ENCODE peak calls at places on chromosomes 12 and 14, in six cellular contexts. D, L, W, K, P and V are unnamed samples. For H3K36me3, the result is how much of the 10 kb centered on the place peaks cover.

GRCh38 chr14:92663049-92663448 is 85.4 kb downstream of the LGMN start:
- DNase-seq in D (no peak), L (no peak), W (no peak), K (no peak), P (peak), V (no peak)

GRCh38 chr14:71437870-71438269 is 494.4 kb upstream of the RGS6 start:
- DNase-seq in D (no peak), L (no peak), W (no peak), K (no peak), P (peak), V (no peak)

GRCh38 chr12:10191865-10192264 is 13.0 kb downstream of the TMEM52B start:
- DNase-seq in D (no peak), L (no peak), W (no peak), K (no peak), P (peak), V (no peak)

GRCh38 chr14:104688755-104689619 is at the start of gene INF2:
- DNase-seq in D (peak), L (no peak), W (no peak), K (no peak), P (peak), V (no peak)

GRCh38 chr14:65211341-65211987 is 109.1 kb upstream of the MAX start:
- DNase-seq in D (no peak), L (no peak), W (no peak), K (peak), P (peak), V (no peak)

GRCh38 chr14:38404100-38404541 is 148.2 kb upstream of the CLEC14A start:
- DNase-seq in D (no peak), L (no peak), W (no peak), K (no peak), P (peak), V (no peak)

GRCh38 chr14:31939934-31940333 is 137.2 kb upstream of the ARHGAP5 start:
- DNase-seq in D (no peak), L (no peak), W (no peak), K (no peak), P (no peak), V (no peak)

GRCh38 chr12:120771097-120771496 is 45.5 kb downstream of the ACADS start:
- DNase-seq in D (no peak), L (no peak), W (no peak), K (no peak), P (no peak), V (no peak)

GRCh38 chr12:130636370-130636769 is 79.7 kb downstream of the RIMBP2 start:
- DNase-seq in D (no peak), L (no peak), W (no peak), K (no peak), P (no peak), V (no peak)

GRCh38 chr12:115440438-115440837 is 756.5 kb upstream of the TBX3 start:
- DNase-seq in D (peak), L (no peak), W (no peak), K (peak), P (peak), V (no peak)

GRCh38 chr12:21941522-21942376 is 523 bp upstream of the ABCC9 start:
- DNase-seq in D (no peak), L (peak), W (peak), K (peak), P (peak), V (no peak)

GRCh38 chr14:87001333-87001732 is 991.6 kb downstream of the GALC start:
- DNase-seq in D (no peak), L (no peak), W (no peak), K (no peak), P (no peak), V (no peak)

GRCh38 chr14:22084393-22085281 is 411.0 kb upstream of the OR4E1 start:
- DNase-seq in D (no peak), L (no peak), W (peak), K (peak), P (peak), V (peak)

GRCh38 chr12:88371416-88372183 is 208.7 kb downstream of the KITLG start:
- DNase-seq in D (no peak), L (no peak), W (peak), K (peak), P (no peak), V (no peak)

GRCh38 chr14:76762617-76763361 is 1.5 kb downstream of the VASH1 start:
- DNase-seq in D (no peak), L (peak), W (no peak), K (no peak), P (no peak), V (no peak)

GRCh38 chr12:13450231-13451080 is 253.9 kb downstream of the EMP1 start:
- DNase-seq in D (no peak), L (no peak), W (no peak), K (no peak), P (no peak), V (no peak)

GRCh38 chr14:61258985-61259384 is 22.2 kb downstream of the TMEM30B start:
- DNase-seq in D (no peak), L (no peak), W (no peak), K (no peak), P (peak), V (no peak)

GRCh38 chr12:41531147-41531829 is 343.2 kb downstream of the PDZRN4 start:
- DNase-seq in D (peak), L (peak), W (peak), K (no peak), P (peak), V (no peak)

GRCh38 chr12:97535582-97535981 is 73.0 kb downstream of the RMST start:
- DNase-seq in D (no peak), L (no peak), W (no peak), K (no peak), P (no peak), V (no peak)

GRCh38 chr14:22973217-22974032 is 8.9 kb downstream of the AJUBA start:
- DNase-seq in D (no peak), L (no peak), W (peak), K (peak), P (peak), V (no peak)

GRCh38 chr12:82383930-82384513 is 25.7 kb downstream of the METTL25 start:
- DNase-seq in D (no peak), L (no peak), W (no peak), K (peak), P (peak), V (no peak)

GRCh38 chr12:13749380-13749779 is 232.0 kb downstream of the GRIN2B start:
- DNase-seq in D (no peak), L (no peak), W (no peak), K (no peak), P (no peak), V (no peak)

GRCh38 chr12:132484183-132484890 is 5.6 kb upstream of the FBRSL1 start:
- DNase-seq in D (no peak), L (no peak), W (no peak), K (no peak), P (no peak), V (no peak)

GRCh38 chr14:100605706-100606686 is 18.8 kb upstream of the BEGAIN start:
- DNase-seq in D (peak), L (peak), W (no peak), K (no peak), P (peak), V (no peak)

GRCh38 chr14:44418856-44419255 is 88.2 kb downstream of the FSCB start:
- DNase-seq in D (no peak), L (no peak), W (no peak), K (no peak), P (no peak), V (no peak)

GRCh38 chr12:68559984-68560822 is 50.5 kb upstream of the RAP1B start:
- DNase-seq in D (no peak), L (no peak), W (peak), K (peak), P (peak), V (no peak)

GRCh38 chr14:23399136-23399535 is 8.9 kb downstream of the MYH6 start:
- DNase-seq in D (no peak), L (no peak), W (no peak), K (no peak), P (no peak), V (no peak)

DNA sequence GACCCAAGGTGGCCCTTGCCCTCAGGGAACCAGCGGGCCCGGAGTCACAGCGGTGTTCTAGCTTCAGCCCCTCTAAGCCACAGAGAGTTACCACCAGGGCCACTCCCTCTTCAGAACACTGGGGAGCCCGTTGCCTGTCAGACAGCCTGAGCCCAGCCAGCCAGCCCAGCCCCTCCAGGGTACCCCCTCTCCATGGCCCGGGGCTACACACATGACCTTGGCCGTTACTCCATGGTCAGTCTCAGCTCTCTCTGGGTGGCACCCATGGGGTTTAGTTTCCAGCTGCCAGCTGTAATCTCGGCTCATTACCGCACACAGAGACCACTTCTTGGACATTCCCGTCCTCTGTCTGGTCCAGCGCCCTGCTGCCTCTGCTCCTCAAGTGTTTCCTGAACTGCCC is 35.0 kb downstream of the PPP2R5C start:
- DNase-seq in D (no peak), L (no peak), W (no peak), K (no peak), P (no peak), V (no peak)
- H3K27ac ChIP-seq in D (no peak), L (no peak), W (no peak), K (no peak), P (no peak), V (no peak)

DNA sequence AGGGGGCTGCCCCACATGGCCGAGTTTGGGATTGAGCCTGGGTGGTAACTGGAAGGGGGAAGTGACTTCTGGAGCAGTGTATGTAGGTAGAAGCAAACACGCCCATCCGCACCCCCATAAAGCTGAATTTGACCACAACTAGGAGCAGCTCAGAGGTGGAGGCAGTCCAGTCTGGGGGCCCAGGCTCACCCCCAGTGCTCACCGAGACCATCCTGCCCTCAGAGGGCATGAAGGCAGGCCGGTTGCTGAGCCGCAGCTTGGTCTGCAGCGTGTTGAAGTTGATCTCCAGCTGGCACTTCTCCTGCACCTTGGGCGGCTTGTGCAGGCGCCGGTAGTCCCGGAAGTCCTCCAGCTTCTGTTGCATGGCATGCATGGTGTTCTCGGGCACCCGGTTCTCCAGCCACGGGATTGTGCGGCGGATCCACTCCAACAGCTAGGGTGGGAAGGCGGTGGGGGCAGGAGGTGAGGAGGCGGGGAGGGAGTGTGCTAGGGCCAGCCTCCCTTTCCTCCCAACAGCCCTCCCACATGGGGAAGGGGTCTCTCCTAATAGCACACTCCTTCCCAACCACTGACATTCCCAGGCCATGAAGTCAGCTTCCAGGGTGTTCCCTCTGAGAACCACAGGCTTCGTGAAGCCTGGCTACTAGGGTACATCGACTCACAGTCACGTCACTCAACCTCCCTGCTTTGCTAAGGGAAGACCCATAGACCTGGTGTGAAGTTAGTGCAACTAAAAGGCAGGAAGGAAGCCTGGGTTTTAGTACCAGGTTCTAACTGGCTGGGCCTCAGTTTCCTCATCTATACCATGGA is 87.0 kb downstream of the ACTN1 start:
- DNase-seq in D (peak), L (peak), W (no peak), K (peak), P (peak), V (no peak)
- H3K36me3 ChIP-seq in D (under half), L (under half), W (under half), K (half or more), P (half or more), V (under half)

GRCh38 chr14:96260341-96260821 is 4.4 kb downstream of the BDKRB1 start:
- DNase-seq in D (no peak), L (no peak), W (no peak), K (no peak), P (peak), V (no peak)

GRCh38 chr14:96263347-96264199 is 7.6 kb downstream of the BDKRB1 start:
- DNase-seq in D (no peak), L (no peak), W (no peak), K (no peak), P (peak), V (no peak)

GRCh38 chr14:96264200-96264553 is 8.2 kb downstream of the BDKRB1 start:
- DNase-seq in D (no peak), L (no peak), W (no peak), K (no peak), P (no peak), V (no peak)

GRCh38 chr14:96261772-96262485 is 5.9 kb downstream of the BDKRB1 start:
- DNase-seq in D (no peak), L (no peak), W (no peak), K (no peak), P (peak), V (no peak)

DNA sequence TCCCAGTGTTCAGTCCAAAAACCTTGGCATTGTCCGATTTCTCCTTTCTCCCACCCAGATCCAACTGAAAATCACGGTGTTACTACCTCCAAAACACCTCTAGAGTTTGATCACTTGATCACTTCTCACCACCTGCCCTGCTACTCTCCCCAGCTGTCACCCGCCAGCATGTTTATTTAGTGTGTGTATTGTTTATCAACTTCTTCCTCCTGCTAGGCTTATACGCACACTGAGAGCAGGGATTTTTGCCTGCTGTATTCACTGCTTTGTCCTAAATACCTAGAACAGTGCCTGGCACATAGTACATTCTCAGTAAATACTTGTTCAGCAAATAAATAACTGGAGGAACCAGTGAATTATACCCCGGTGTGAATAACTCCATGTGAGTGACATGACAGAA is 5.0 kb downstream of the BDKRB1 start:
- DNase-seq in D (no peak), L (no peak), W (no peak), K (no peak), P (peak), V (no peak)
- H3K27ac ChIP-seq in D (no peak), L (no peak), W (no peak), K (no peak), P (peak), V (no peak)

GRCh38 chr12:48826209-48826855 is 8.0 kb downstream of the CACNB3 start:
- DNase-seq in D (no peak), L (no peak), W (no peak), K (no peak), P (no peak), V (no peak)
- H3K36me3 ChIP-seq in D (under half), L (under half), W (under half), K (half or more), P (half or more), V (under half)

DNA sequence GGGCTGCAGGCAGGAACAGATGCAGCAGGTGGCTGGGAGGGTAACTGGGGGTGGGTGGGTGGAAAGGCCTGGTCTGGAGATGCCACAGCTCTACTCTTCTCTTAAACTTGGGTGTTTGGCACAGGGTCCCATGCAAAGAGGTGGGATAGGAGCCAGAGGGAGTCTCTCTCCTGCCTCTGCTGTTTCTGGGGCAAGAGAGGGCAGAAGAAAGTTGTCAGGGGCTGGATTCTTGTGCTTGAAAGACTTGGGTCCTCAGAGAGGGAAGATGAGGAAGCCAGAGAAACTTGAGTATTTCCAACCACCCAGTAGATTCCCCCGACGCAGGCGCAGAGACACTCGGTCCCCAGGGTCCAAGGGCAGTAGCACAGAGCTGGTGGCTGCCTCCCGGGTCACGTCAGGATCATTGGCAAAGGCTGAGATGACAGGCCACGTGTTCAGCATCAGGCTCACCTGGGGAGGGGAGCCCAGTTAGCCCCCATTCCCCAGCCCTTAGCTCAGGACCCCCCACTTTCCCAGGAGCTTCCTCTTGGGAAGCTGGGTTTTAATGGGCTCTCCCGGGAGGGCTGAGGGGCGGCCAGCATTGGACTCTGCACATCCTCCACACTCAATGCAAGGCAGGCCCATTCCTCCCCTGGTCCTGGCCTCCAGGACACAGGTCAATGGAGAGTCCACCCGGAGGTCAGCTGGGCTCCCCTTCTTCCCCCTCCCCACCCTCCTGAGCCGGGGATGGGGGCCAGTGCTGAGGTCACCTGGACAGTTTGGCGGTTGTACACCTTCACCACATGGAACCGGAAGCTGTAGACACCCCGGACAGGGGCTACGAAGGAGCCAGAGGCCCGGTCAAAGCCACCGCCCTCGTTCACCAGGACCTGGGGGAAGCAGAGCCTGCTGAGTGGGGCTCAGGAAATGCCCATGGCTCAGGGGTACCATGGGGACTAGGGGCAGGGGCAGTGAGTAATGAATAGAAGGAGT is 1.6 kb downstream of the CBLN3 start:
- DNase-seq in D (peak), L (no peak), W (no peak), K (no peak), P (no peak), V (no peak)
- H3K27ac ChIP-seq in D (peak), L (no peak), W (peak), K (no peak), P (no peak), V (peak)

GRCh38 chr12:124469193-124469888 is 98.1 kb downstream of the NCOR2 start:
- DNase-seq in D (no peak), L (no peak), W (no peak), K (no peak), P (no peak), V (no peak)

GRCh38 chr12:124472690-124473279 is 94.6 kb downstream of the NCOR2 start:
- DNase-seq in D (no peak), L (no peak), W (no peak), K (no peak), P (no peak), V (no peak)

GRCh38 chr12:124470806-124471205 is 96.6 kb downstream of the NCOR2 start:
- DNase-seq in D (no peak), L (no peak), W (no peak), K (no peak), P (no peak), V (no peak)

GRCh38 chr12:124470139-124470538 is 97.3 kb downstream of the NCOR2 start:
- DNase-seq in D (no peak), L (no peak), W (no peak), K (no peak), P (no peak), V (no peak)

GRCh38 chr12:124471828-124472227 is 95.6 kb downstream of the NCOR2 start:
- DNase-seq in D (no peak), L (no peak), W (no peak), K (no peak), P (no peak), V (no peak)
- H3K36me3 ChIP-seq in D (under half), L (under half), W (under half), K (under half), P (half or more), V (under half)

DNA sequence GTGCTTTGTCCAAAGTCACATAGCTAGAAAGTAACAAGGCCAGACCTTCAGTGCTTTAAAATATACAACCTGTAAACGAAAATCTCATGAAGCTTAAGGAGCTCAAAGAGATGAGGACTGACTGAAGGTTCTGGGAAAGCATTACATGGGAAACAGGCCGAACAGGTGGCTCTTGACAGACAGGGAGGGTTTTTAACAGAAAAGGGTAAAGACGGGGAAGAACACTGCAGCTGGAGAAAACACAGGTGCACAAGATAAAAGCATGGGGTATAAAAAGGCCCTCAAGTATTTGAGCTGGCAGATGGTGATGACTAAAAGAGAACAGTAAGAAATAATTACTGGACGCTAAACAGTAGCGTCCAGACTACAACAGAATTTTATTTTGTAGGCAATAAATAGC is 257.2 kb downstream of the NELL2 start:
- DNase-seq in D (no peak), L (no peak), W (no peak), K (no peak), P (no peak), V (no peak)
- H3K27ac ChIP-seq in D (no peak), L (no peak), W (no peak), K (no peak), P (no peak), V (no peak)

DNA sequence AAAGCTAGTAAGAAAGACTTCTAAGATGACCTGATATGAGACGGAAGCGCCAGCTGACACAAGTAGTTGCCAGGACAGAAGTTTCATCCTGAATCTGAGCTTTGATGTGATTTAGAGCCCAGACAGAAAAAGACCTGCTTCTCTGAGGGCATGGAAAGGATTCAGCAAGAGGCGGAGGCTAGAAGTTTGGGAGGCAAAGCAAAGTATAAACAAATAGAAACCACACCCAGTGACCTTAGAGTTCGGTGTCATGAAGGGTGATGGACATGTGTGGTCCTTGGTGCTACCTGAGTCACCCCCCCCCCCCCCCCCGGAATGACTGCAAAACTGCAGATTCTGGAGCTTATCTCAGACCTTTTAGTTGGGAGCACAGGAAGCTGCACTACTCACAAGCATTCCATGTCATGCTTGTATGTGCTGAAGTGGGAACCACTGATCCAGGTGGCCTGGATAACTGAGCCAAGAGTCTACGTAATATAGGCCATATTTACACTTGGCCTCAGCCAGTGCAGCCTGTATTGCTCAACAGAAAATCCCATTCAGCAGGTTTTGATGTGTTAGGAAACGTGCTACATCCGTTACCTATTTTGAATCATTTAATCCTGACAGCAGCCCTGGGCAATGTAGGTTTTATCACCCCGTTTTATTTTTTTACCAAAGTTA is 191.4 kb downstream of the ANO6 start:
- DNase-seq in D (no peak), L (no peak), W (no peak), K (no peak), P (peak), V (no peak)
- H3K36me3 ChIP-seq in D (under half), L (under half), W (under half), K (under half), P (under half), V (under half)